ENCODE peak calls at places on chromosome 6, in five cellular contexts. M is mesothelial cell of epicardium; S is CD8-positive, alpha-beta T cell; L is GM10248; F is brain microvascular endothelial cell. P is an unnamed sample.
A peak's percentile ranks its signal among the peaks of the same experiment; 100 is the strongest.

GRCh38 chr6:125961117-125961516 is 4.5 kb downstream of the HINT3 start:
- DNase-seq in M (no peak), S (no peak), L (no peak), F (no peak), P (no peak)

GRCh38 chr6:136084403-136084802 is 165.7 kb downstream of the MTFR2 start:
- DNase-seq in M (no peak), S (no peak), L (no peak), F (no peak), P (no peak)

GRCh38 chr6:31216208-31216898 is 45.9 kb upstream of the POU5F1 start:
- DNase-seq in M (no peak), S (no peak), L (no peak), F (no peak), P (no peak)

GRCh38 chr6:71289039-71289801 is 609 bp downstream of the OGFRL1 start:
- DNase-seq in M (peak; percentile 54), S (no peak), L (peak; percentile 26), F (no peak), P (peak; percentile 90)

GRCh38 chr6:158060447-158061360 is 79.0 kb downstream of the SYNJ2 start:
- DNase-seq in M (peak; percentile 67), S (no peak), L (no peak), F (peak; percentile 89), P (no peak)

GRCh38 chr6:153183925-153184324 is 52.8 kb upstream of the RGS17 start:
- DNase-seq in M (no peak), S (no peak), L (no peak), F (no peak), P (no peak)

GRCh38 chr6:71404145-71404966 is 115.7 kb downstream of the OGFRL1 start:
- DNase-seq in M (no peak), S (no peak), L (no peak), F (peak; percentile 81), P (no peak)

GRCh38 chr6:31763617-31763940 is 1.1 kb downstream of the SAPCD1 start:
- DNase-seq in M (no peak), S (no peak), L (no peak), F (no peak), P (no peak)

GRCh38 chr6:80132942-80133517 is 26.6 kb downstream of the BCKDHB start:
- DNase-seq in M (peak; percentile 61), S (peak; percentile 11), L (no peak), F (peak; percentile 81), P (peak; percentile 44)

GRCh38 chr6:117384659-117385058 is 41.1 kb downstream of the ROS1 start:
- DNase-seq in M (no peak), S (no peak), L (no peak), F (no peak), P (no peak)

GRCh38 chr6:90336591-90336990 is 39.9 kb upstream of the BACH2 start:
- DNase-seq in M (no peak), S (no peak), L (no peak), F (no peak), P (no peak)

GRCh38 chr6:43297644-43298564 is at the start of gene SLC22A7:
- DNase-seq in M (no peak), S (no peak), L (no peak), F (no peak), P (no peak)

GRCh38 chr6:24501374-24501773 is 6.6 kb downstream of the ALDH5A1 start:
- DNase-seq in M (no peak), S (no peak), L (no peak), F (no peak), P (no peak)

GRCh38 chr6:4581468-4582420 is 194.5 kb upstream of the CDYL start:
- DNase-seq in M (no peak), S (no peak), L (no peak), F (peak; percentile 88), P (no peak)

GRCh38 chr6:10099648-10100047 is 315.2 kb downstream of the TFAP2A start:
- DNase-seq in M (no peak), S (no peak), L (no peak), F (no peak), P (no peak)

GRCh38 chr6:112300888-112301287 is 46.2 kb upstream of the RFPL4B start:
- DNase-seq in M (no peak), S (no peak), L (no peak), F (no peak), P (no peak)

GRCh38 chr6:31122803-31123706 is 2.8 kb upstream of the CDSN start:
- DNase-seq in M (peak; percentile 82), S (no peak), L (no peak), F (peak; percentile 90), P (peak; percentile 79)

GRCh38 chr6:46128476-46128875 is 1.3 kb upstream of the ENPP4 start:
- DNase-seq in M (no peak), S (no peak), L (peak; percentile 13), F (no peak), P (no peak)

GRCh38 chr6:113632220-113632864 is 224.8 kb upstream of the MARCKS start:
- DNase-seq in M (no peak), S (no peak), L (no peak), F (peak; percentile 94), P (peak; percentile 41)

GRCh38 chr6:7324520-7324919 is 11.5 kb upstream of the SSR1 start:
- DNase-seq in M (no peak), S (no peak), L (peak; percentile 41), F (no peak), P (no peak)

GRCh38 chr6:92706976-92707375 is 712.4 kb downstream of the EPHA7 start:
- DNase-seq in M (no peak), S (no peak), L (no peak), F (no peak), P (no peak)

GRCh38 chr6:6588064-6588923 is at the start of gene LY86:
- DNase-seq in M (no peak), S (no peak), L (peak; percentile 62), F (no peak), P (no peak)

GRCh38 chr6:4464638-4465037 is 311.6 kb upstream of the CDYL start:
- DNase-seq in M (no peak), S (no peak), L (no peak), F (no peak), P (no peak)

GRCh38 chr6:96469312-96469711 is 52.3 kb upstream of the UFL1 start:
- DNase-seq in M (no peak), S (no peak), L (no peak), F (no peak), P (no peak)

GRCh38 chr6:2575191-2575590 is 175.5 kb downstream of the MYLK4 start:
- DNase-seq in M (no peak), S (no peak), L (no peak), F (peak; percentile 16), P (no peak)

GRCh38 chr6:52337633-52338290 is 24.2 kb upstream of the PAQR8 start:
- DNase-seq in M (no peak), S (no peak), L (peak; percentile 42), F (no peak), P (no peak)

GRCh38 chr6:101070044-101070608 is 189.0 kb upstream of the ASCC3 start:
- DNase-seq in M (no peak), S (no peak), L (no peak), F (no peak), P (peak; percentile 65)

P was measured in left lung.